ENCODE peak calls at places on chromosome 11, in six cellular contexts. One of them, this sample, is unnamed.

GRCh38 chr11:15278129-15278528 is 163.4 kb downstream of the INSC start:
- DNase-seq in H54: no peak
- DNase-seq in GM20000: no peak
- DNase-seq in RPMI7951: peak
- DNase-seq in HS-5: no peak
- DNase-seq in heart left ventricle: no peak
- DNase-seq in this sample: no peak

GRCh38 chr11:70606248-70606950 is 208.1 kb downstream of the CTTN start:
- DNase-seq in H54: no peak
- DNase-seq in GM20000: no peak
- DNase-seq in RPMI7951: no peak
- DNase-seq in HS-5: no peak
- DNase-seq in heart left ventricle: no peak
- DNase-seq in this sample: no peak

GRCh38 chr11:45092901-45093760 is 53.3 kb upstream of the PRDM11 start:
- DNase-seq in H54: no peak
- DNase-seq in GM20000: no peak
- DNase-seq in RPMI7951: peak
- DNase-seq in HS-5: peak
- DNase-seq in heart left ventricle: no peak
- DNase-seq in this sample: no peak

GRCh38 chr11:35799655-35800054 is 137.1 kb downstream of the TRIM44 start:
- DNase-seq in H54: no peak
- DNase-seq in GM20000: no peak
- DNase-seq in RPMI7951: no peak
- DNase-seq in HS-5: no peak
- DNase-seq in heart left ventricle: no peak
- DNase-seq in this sample: no peak

GRCh38 chr11:92728628-92729027 is 240.8 kb upstream of the MTNR1B start:
- DNase-seq in H54: no peak
- DNase-seq in GM20000: no peak
- DNase-seq in RPMI7951: no peak
- DNase-seq in HS-5: no peak
- DNase-seq in heart left ventricle: no peak
- DNase-seq in this sample: no peak

GRCh38 chr11:60785136-60785535 is at the start of gene MS4A10:
- DNase-seq in H54: no peak
- DNase-seq in GM20000: no peak
- DNase-seq in RPMI7951: no peak
- DNase-seq in HS-5: no peak
- DNase-seq in heart left ventricle: no peak
- DNase-seq in this sample: no peak

GRCh38 chr11:27722945-27723344 is 22.7 kb upstream of the BDNF start:
- DNase-seq in H54: no peak
- DNase-seq in GM20000: no peak
- DNase-seq in RPMI7951: peak
- DNase-seq in HS-5: no peak
- DNase-seq in heart left ventricle: no peak
- DNase-seq in this sample: no peak

GRCh38 chr11:33835143-33835878 is 56.6 kb downstream of the LMO2 start:
- DNase-seq in H54: peak
- DNase-seq in GM20000: no peak
- DNase-seq in RPMI7951: peak
- DNase-seq in HS-5: peak
- DNase-seq in heart left ventricle: no peak
- DNase-seq in this sample: no peak

GRCh38 chr11:8090756-8091155 is 9.7 kb downstream of the TUB start:
- DNase-seq in H54: no peak
- DNase-seq in GM20000: peak
- DNase-seq in RPMI7951: peak
- DNase-seq in HS-5: no peak
- DNase-seq in heart left ventricle: no peak
- DNase-seq in this sample: no peak

GRCh38 chr11:72637198-72637597 is 37.0 kb downstream of the PDE2A start:
- DNase-seq in H54: peak
- DNase-seq in GM20000: no peak
- DNase-seq in RPMI7951: no peak
- DNase-seq in HS-5: no peak
- DNase-seq in heart left ventricle: no peak
- DNase-seq in this sample: no peak

GRCh38 chr11:133934599-133935550 is 21.9 kb downstream of the IGSF9B start:
- DNase-seq in H54: peak
- DNase-seq in GM20000: no peak
- DNase-seq in RPMI7951: peak
- DNase-seq in HS-5: no peak
- DNase-seq in heart left ventricle: peak
- DNase-seq in this sample: no peak

GRCh38 chr11:9132203-9132878 is 40.9 kb upstream of the SCUBE2 start:
- DNase-seq in H54: no peak
- DNase-seq in GM20000: peak
- DNase-seq in RPMI7951: peak
- DNase-seq in HS-5: no peak
- DNase-seq in heart left ventricle: no peak
- DNase-seq in this sample: no peak

GRCh38 chr11:9315078-9315688 is 790 bp upstream of the TMEM41B start:
- DNase-seq in H54: no peak
- DNase-seq in GM20000: no peak
- DNase-seq in RPMI7951: peak
- DNase-seq in HS-5: no peak
- DNase-seq in heart left ventricle: no peak
- DNase-seq in this sample: no peak

GRCh38 chr11:64178203-64178602 is 7.8 kb upstream of the STIP1 start:
- DNase-seq in H54: no peak
- DNase-seq in GM20000: no peak
- DNase-seq in RPMI7951: no peak
- DNase-seq in HS-5: no peak
- DNase-seq in heart left ventricle: no peak
- DNase-seq in this sample: no peak

GRCh38 chr11:17431139-17431538 is 42.7 kb upstream of the KCNJ11 start:
- DNase-seq in H54: no peak
- DNase-seq in GM20000: no peak
- DNase-seq in RPMI7951: no peak
- DNase-seq in HS-5: no peak
- DNase-seq in heart left ventricle: no peak
- DNase-seq in this sample: no peak

GRCh38 chr11:129739339-129739738 is 76.3 kb upstream of the TMEM45B start:
- DNase-seq in H54: no peak
- DNase-seq in GM20000: no peak
- DNase-seq in RPMI7951: no peak
- DNase-seq in HS-5: no peak
- DNase-seq in heart left ventricle: no peak
- DNase-seq in this sample: no peak

GRCh38 chr11:34656062-34656720 is 35.3 kb downstream of the EHF start:
- DNase-seq in H54: no peak
- DNase-seq in GM20000: no peak
- DNase-seq in RPMI7951: peak
- DNase-seq in HS-5: no peak
- DNase-seq in heart left ventricle: no peak
- DNase-seq in this sample: no peak

GRCh38 chr11:202490-202889 is 4.7 kb downstream of the BET1L start:
- DNase-seq in H54: no peak
- DNase-seq in GM20000: no peak
- DNase-seq in RPMI7951: no peak
- DNase-seq in HS-5: no peak
- DNase-seq in heart left ventricle: no peak
- DNase-seq in this sample: no peak